ENCODE peak calls at places on chromosomes 1 and 21, in nine cellular contexts. S is Caco-2, I is heart right ventricle, O is spleen, E is heart left ventricle, C is cardiac muscle cell, M is HCT116, P is fibroblast of lung, X is Peyer's patch. J is an unnamed sample.

GRCh38 chr1:16677552-16678423 is 11.0 kb upstream of the RNU1-3 start:
- DNase-seq in S (peak; percentile 44), I (no peak), O (peak; percentile 62), E (peak; percentile 44), C (peak; percentile 19), M (peak; percentile 79), P (peak; percentile 42), X (no peak), J (peak; percentile 75)

GRCh38 chr1:26581287-26581651 is 51.7 kb downstream of the RPS6KA1 start:
- DNase-seq in S (no peak), I (no peak), O (peak; percentile 27), E (no peak), C (no peak), M (no peak), P (no peak), X (no peak), J (peak; percentile 57)

GRCh38 chr1:220787069-220787614 is 429 bp downstream of the MTARC1 start:
- DNase-seq in S (peak; percentile 88), I (no peak), O (peak; percentile 85), E (no peak), C (no peak), M (peak; percentile 51), P (no peak), X (peak; percentile 64), J (peak; percentile 31)

GRCh38 chr1:18882511-18882910 is 19.8 kb downstream of the ALDH4A1 start:
- DNase-seq in S (no peak), I (no peak), O (no peak), E (no peak), C (no peak), M (no peak), P (no peak), X (no peak), J (no peak)

GRCh38 chr1:156241311-156241811 is 623 bp upstream of the BGLAP start:
- DNase-seq in S (no peak), I (no peak), O (peak; percentile 65), E (no peak), C (no peak), M (no peak), P (peak; percentile 57), X (no peak), J (no peak)

GRCh38 chr1:25833158-25833557 is 13.4 kb downstream of the MTFR1L start:
- DNase-seq in S (no peak), I (no peak), O (no peak), E (no peak), C (no peak), M (no peak), P (no peak), X (no peak), J (no peak)

GRCh38 chr1:89363196-89363595 is 663 bp upstream of the GBP6 start:
- DNase-seq in S (no peak), I (no peak), O (no peak), E (no peak), C (peak; percentile 25), M (no peak), P (no peak), X (no peak), J (no peak)

GRCh38 chr1:32636793-32637561 is 13.4 kb downstream of the ZBTB8OS start:
- DNase-seq in S (peak; percentile 12), I (no peak), O (no peak), E (no peak), C (no peak), M (no peak), P (no peak), X (no peak), J (no peak)

GRCh38 chr1:231335663-231336602 is 1.7 kb downstream of the EXOC8 start:
- DNase-seq in S (peak; percentile 16), I (no peak), O (no peak), E (no peak), C (no peak), M (no peak), P (no peak), X (no peak), J (no peak)

DNA sequence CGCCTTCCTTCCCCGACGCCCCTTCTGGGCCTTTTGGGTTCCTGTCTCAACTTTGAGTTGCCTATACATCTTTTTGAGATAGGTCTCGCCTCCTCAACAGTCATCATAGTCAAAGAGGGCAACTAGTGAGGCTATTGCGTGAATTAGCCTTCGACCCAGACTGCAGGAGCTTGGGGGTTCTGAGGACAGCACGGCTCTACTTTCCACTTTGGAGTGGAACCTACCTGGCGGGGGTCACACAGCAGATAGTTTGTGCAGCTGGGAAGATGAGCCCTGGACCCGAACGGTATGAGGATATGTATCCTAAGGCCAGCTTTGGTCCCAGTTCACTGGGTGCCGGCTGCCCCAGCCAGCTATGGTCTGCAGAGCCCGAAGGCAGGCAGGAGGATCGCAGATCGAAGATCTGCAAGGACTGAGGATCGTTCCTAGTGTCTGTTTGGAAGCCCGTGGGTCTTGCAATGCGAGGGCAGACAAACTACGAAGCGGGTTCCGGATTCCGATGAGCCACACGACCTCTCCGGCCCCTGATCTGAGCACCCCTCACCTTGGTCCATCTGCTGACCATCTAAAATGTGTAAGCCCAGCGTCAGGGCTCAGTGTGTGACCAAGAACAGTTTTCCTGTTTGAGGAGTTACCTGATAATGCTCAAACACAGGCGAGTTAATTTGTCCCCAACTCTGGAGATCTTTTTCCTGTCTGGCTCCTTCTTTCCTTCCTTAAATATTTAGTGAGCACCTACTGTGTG is 8.2 kb downstream of the FOXD2 start:
- DNase-seq in S (no peak), I (no peak), O (no peak), E (no peak), C (no peak), M (no peak), P (no peak), X (no peak), J (no peak)
- H3K27me3 ChIP-seq in S (no peaks in the 10 kb centered on the region), I (peaks cover 100% of the 10 kb centered on the region), O (peaks cover 95% of the 10 kb centered on the region), E (peaks cover 55% of the 10 kb centered on the region), C (peaks cover 100% of the 10 kb centered on the region), M (peaks cover 14% of the 10 kb centered on the region), P (peaks cover 51% of the 10 kb centered on the region), X (no peaks in the 10 kb centered on the region), J (peaks cover 74% of the 10 kb centered on the region)

DNA sequence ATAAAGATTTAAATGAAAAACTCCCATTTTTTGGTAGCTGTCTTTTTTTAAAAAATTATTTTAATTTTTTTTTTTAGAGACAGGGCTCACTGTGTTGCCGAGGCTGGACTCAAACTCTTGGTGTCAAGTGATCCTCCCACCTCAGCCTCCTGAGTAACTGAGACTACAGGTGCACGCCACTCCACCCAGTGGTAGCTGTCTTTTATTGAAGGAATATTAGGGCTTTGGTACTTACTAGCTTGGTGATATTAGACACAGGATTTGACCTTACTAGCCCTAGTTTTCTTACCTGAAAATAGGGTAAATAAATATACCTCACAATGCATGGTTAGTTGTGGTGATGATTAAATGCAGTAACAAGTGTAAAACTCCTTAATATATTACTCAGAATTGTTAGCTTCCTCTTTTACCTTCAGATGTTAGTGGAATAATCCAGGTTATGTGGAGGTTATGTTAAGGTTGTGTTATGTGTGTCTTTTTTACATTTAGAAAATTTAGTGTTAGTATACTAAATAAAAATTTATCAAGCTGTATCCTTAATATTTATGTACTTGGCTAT is 66.8 kb downstream of the PHACTR4 start:
- DNase-seq in S (no peak), I (no peak), O (no peak), E (no peak), C (no peak), M (no peak), P (no peak), X (no peak), J (no peak)
- TF ChIP-seq CTCF in S (no peak), I (no peak), O (no peak), E (no peak), C (no peak), M (peak; percentile 4), P (no peak), X (no peak), J (no peak)

DNA sequence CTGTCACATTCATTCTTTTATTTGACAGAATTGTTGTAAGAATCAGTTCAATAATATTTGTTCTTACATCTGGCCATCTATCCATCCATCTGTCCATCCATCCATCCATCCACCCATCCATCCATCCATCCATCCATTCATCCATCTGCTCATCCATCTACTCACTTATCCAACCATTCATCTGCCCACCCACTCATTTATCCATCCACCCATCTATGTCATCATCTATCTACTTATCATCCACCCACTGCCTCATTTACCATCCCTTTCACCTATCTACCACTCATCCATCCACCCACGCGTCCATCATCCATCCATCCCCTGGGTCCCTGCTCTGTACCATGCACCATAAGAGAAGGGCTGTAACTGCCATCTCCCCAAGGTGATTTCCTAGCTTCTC is 134.1 kb downstream of the FOXD2 start:
- DNase-seq in S (no peak), I (no peak), O (no peak), E (no peak), C (no peak), M (no peak), P (no peak), X (no peak), J (no peak)
- H3K27me3 ChIP-seq in S (no peaks in the 10 kb centered on the region), I (peaks cover 37% of the 10 kb centered on the region), O (peaks cover 13% of the 10 kb centered on the region), E (no peaks in the 10 kb centered on the region), C (no peaks in the 10 kb centered on the region), M (no peaks in the 10 kb centered on the region), P (no peaks in the 10 kb centered on the region), X (no peaks in the 10 kb centered on the region), J (peaks cover 17% of the 10 kb centered on the region)

DNA sequence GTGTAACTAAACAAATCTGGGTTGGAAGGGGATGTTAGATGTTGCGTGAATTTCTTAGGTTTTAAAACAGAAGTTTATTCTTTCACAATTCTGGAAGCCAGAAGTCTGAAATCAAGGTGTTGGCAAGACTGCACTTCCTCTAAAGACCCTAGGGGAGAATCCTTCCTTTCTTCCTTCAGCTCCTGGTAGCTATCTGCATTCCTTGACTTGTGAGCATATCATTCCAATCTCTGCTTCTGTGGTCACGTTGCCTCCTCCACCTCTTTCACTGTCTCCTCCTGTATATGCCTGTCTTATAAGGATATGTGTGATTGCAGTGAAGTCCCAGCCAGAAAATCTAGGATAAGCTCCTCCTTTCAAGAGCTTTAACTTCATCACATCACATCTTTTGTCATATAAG is 7.7 kb downstream of the CHRM3 start:
- DNase-seq in S (no peak), I (no peak), O (no peak), E (no peak), C (no peak), M (no peak), P (no peak), X (no peak), J (no peak)
- TF ChIP-seq CTCF in S (no peak), I (no peak), O (no peak), E (no peak), C (no peak), M (no peak), P (no peak), X (no peak), J (no peak)

GRCh38 chr21:45052960-45053359 is 21.4 kb upstream of the ADARB1 start:
- DNase-seq in S (no peak), I (no peak), O (no peak), E (no peak), C (no peak), M (no peak), P (no peak), X (peak; percentile 31), J (no peak)
- H3K27me3 ChIP-seq in S (no peaks in the 10 kb centered on the region), I (no peaks in the 10 kb centered on the region), O (peaks cover 7% of the 10 kb centered on the region), E (no peaks in the 10 kb centered on the region), C (no peaks in the 10 kb centered on the region), M (peaks cover 8% of the 10 kb centered on the region), P (peaks cover 3% of the 10 kb centered on the region), X (no peaks in the 10 kb centered on the region), J (no peaks in the 10 kb centered on the region)

J was measured in HL-60.